ENCODE peak calls at places on chromosomes 4 and X, in six cellular contexts. F is cardiac muscle cell, S is type B pancreatic cell, I is GM10248, J is HFF-Myc, E is breast epithelium. P is an unnamed sample.

GRCh38 chr4:55920571-55920970 is 28.2 kb upstream of the CEP135 start:
- DNase-seq in F (no peak), S (no peak), I (no peak), J (no peak), E (no peak), P (no peak)

GRCh38 chr4:183722738-183723560 is 63.9 kb downstream of the TRAPPC11 start:
- DNase-seq in F (peak; percentile 67), S (peak; percentile 77), I (peak; percentile 84), J (no peak), E (peak; percentile 82), P (peak; percentile 81)

GRCh38 chr4:188934320-188934975 is 795.2 kb downstream of the TRIML1 start:
- DNase-seq in F (no peak), S (no peak), I (no peak), J (no peak), E (no peak), P (no peak)

GRCh38 chrX:39985551-39985950 is 112.2 kb downstream of the BCOR start:
- DNase-seq in F (no peak), S (no peak), I (no peak), J (no peak), E (no peak), P (no peak)

GRCh38 chr4:139154538-139154937 is 22.5 kb downstream of the ELF2 start:
- DNase-seq in F (no peak), S (no peak), I (no peak), J (no peak), E (no peak), P (no peak)

GRCh38 chr4:145436793-145437192 is 44.9 kb upstream of the SMAD1 start:
- DNase-seq in F (no peak), S (no peak), I (no peak), J (no peak), E (no peak), P (no peak)

GRCh38 chrX:56130436-56130835 is 101.7 kb upstream of the KLF8 start:
- DNase-seq in F (no peak), S (no peak), I (no peak), J (no peak), E (no peak), P (no peak)

GRCh38 chr4:57044996-57045395 is 65.2 kb downstream of the IGFBP7 start:
- DNase-seq in F (no peak), S (no peak), I (no peak), J (no peak), E (no peak), P (no peak)

GRCh38 chrX:82813671-82814078 is 694.4 kb upstream of the POU3F4 start:
- DNase-seq in F (no peak), S (no peak), I (no peak), J (no peak), E (no peak), P (no peak)

GRCh38 chrX:48883729-48884128 is 13.8 kb downstream of the TIMM17B start:
- DNase-seq in F (no peak), S (no peak), I (no peak), J (no peak), E (no peak), P (no peak)

DNA sequence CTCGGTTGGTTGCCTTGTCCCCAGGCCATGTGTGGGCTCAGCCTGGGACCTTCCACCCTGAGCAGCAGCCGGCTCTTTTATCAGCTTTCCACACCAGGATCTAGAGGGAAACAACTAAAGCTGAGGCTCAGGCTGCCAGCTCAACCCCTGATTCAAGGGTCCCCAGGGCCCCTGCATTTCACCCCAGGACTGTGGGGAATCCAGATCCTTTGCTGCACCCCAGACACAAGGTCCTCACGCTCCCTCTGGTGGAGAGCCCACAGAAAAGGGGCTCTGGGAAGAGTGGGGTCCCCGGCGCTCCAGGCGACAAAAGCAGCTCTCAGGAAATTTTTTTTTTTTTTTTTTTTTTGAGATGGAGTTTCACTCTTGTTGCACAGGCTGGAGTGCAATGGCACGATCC is 64.3 kb downstream of the ZFYVE28 start:
- DNase-seq in F (no peak), S (peak; percentile 62), I (no peak), J (no peak), E (peak; percentile 44), P (no peak)
- TF ChIP-seq CTCF in F (peak; percentile 51), S (peak; percentile 44), I (peak; percentile 19), J (peak; percentile 49), E (no peak), P (peak; percentile 6)

DNA sequence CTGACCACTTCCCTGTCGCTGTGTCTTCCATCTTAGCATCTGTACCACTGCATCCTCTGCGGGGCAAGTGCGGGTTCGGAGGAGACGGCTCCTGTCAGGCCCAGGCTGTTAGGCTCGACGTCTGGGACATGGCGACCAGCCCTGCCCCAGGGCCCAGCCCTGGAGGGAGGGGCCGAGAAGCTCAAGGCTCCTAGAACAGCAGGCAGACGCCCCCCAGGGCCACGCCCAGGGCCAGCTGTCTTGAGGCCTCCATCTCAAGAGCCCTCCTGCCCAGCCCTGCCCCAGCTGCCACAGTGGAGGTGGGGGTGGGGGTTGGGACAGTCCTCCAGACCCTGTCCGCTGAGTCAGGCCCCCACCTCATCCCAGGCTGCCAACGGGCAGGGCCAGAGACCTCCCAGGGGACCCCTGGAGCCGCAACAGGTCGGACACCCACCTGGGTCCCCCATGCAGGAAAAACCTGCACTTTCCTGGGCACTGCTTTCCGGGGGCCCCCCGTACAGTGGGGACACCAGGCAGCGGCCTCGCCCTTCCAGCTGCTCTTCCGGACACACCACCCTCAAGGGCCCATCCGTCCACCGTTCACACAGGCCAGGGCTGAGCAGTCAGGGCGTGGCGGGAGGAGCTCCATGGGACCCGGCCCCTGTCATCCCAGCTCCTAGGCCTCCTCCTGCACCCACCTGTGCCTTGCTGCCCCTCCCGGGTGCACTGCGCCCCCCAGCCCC is 83.1 kb downstream of the FAM53A start:
- DNase-seq in F (no peak), S (no peak), I (no peak), J (no peak), E (no peak), P (no peak)
- TF ChIP-seq CTCF in F (no peak), S (no peak), I (no peak), J (no peak), E (no peak), P (no peak)

GRCh38 chr4:143336828-143337599 is at the start of gene GAB1:
- DNase-seq in F (peak; percentile 86), S (peak; percentile 78), I (peak; percentile 76), J (no peak), E (peak; percentile 62), P (peak; percentile 77)
- TF ChIP-seq CTCF in F (peak; percentile 4), S (no peak), I (peak; percentile 34), J (no peak), E (peak; percentile 30), P (no peak)

GRCh38 chr4:152535903-152536544 is at the start of gene FBXW7:
- DNase-seq in F (peak; percentile 99), S (peak; percentile 99), I (peak; percentile 96), J (peak; percentile 96), E (peak; percentile 98), P (peak; percentile 99)
- TF ChIP-seq CTCF in F (no peak), S (no peak), I (no peak), J (no peak), E (peak; percentile 18), P (no peak)

P was measured in stomach.